ENCODE peak calls at places on chromosomes 3 and 15, in five cellular contexts. L, X, G, T and M are unnamed samples.

GRCh38 chr15:83380682-83381081 is 66.5 kb upstream of the SH3GL3 start:
- DNase-seq in T (peak), L (peak), G (no peak), X (peak), M (peak)

GRCh38 chr3:69084326-69084667 is 440 bp upstream of the ARL6IP5 start:
- DNase-seq in X (no peak), G (no peak), L (peak), T (no peak), M (no peak)

GRCh38 chr3:134363381-134363755 is 10.9 kb downstream of the AMOTL2 start:
- DNase-seq in L (no peak), T (no peak), G (no peak), X (no peak), M (no peak)

GRCh38 chr15:66721501-66721937 is 19.5 kb downstream of the SMAD6 start:
- DNase-seq in L (no peak), G (no peak), X (no peak), T (no peak), M (no peak)

GRCh38 chr3:25885544-25885943 is 95.7 kb downstream of the OXSM start:
- DNase-seq in X (no peak), T (no peak), L (no peak), G (no peak), M (no peak)

GRCh38 chr15:57220220-57220619 is 156.1 kb upstream of the CGNL1 start:
- DNase-seq in G (no peak), T (no peak), X (no peak), L (peak), M (no peak)

GRCh38 chr3:53486961-53487654 is 7.3 kb upstream of the CACNA1D start:
- DNase-seq in T (no peak), X (no peak), G (no peak), L (no peak), M (no peak)

GRCh38 chr3:119359476-119359998 is 65.4 kb downstream of the ARHGAP31 start:
- DNase-seq in T (no peak), L (no peak), X (no peak), G (no peak), M (no peak)

GRCh38 chr3:193732827-193733226 is 139.8 kb downstream of the OPA1 start:
- DNase-seq in G (no peak), X (no peak), T (no peak), L (no peak), M (no peak)

GRCh38 chr3:171198781-171199472 is 172.4 kb upstream of the SLC2A2 start:
- DNase-seq in L (no peak), G (no peak), T (no peak), X (no peak), M (no peak)

GRCh38 chr3:119557874-119558264 is 1.5 kb downstream of the CD80 start:
- DNase-seq in X (no peak), T (no peak), G (no peak), L (no peak), M (no peak)

GRCh38 chr3:29283297-29283681 is 2.4 kb downstream of the RBMS3 start:
- DNase-seq in G (no peak), T (no peak), L (no peak), X (no peak), M (no peak)

GRCh38 chr3:4841783-4842440 is 137.3 kb upstream of the BHLHE40 start:
- DNase-seq in G (no peak), X (no peak), T (no peak), L (no peak), M (no peak)

GRCh38 chr3:125062904-125063618 is 7.3 kb upstream of the HEG1 start:
- DNase-seq in G (no peak), T (no peak), L (peak), X (no peak), M (peak)

GRCh38 chr3:57500506-57500905 is 43.6 kb downstream of the DNAH12 start:
- DNase-seq in X (no peak), T (no peak), L (no peak), G (no peak), M (peak)

GRCh38 chr15:23420806-23421575 is 26.1 kb downstream of the GOLGA6L2 start:
- DNase-seq in X (no peak), L (no peak), G (no peak), T (no peak), M (no peak)

GRCh38 chr3:181712505-181713299 is 977 bp downstream of the SOX2 start:
- DNase-seq in T (peak), L (peak), G (no peak), X (peak), M (peak)

GRCh38 chr3:50617911-50618481 is 1.0 kb downstream of the MAPKAPK3 start:
- DNase-seq in X (no peak), G (peak), L (no peak), T (no peak), M (no peak)

GRCh38 chr3:29282431-29283296 is 1.8 kb downstream of the RBMS3 start:
- DNase-seq in X (no peak), T (peak), G (no peak), L (peak), M (no peak)

GRCh38 chr3:136211547-136211946 is 15.4 kb upstream of the MSL2 start:
- DNase-seq in L (no peak), G (no peak), X (no peak), T (no peak), M (no peak)

GRCh38 chr3:24004171-24004938 is 59.3 kb downstream of the NR1D2 start:
- DNase-seq in L (no peak), X (no peak), T (no peak), G (no peak), M (no peak)

GRCh38 chr3:95670765-95671164 is 1143.6 kb upstream of the EPHA6 start:
- DNase-seq in L (no peak), G (no peak), T (no peak), X (no peak), M (no peak)

GRCh38 chr15:85750319-85750806 is 44.4 kb downstream of the KLHL25 start:
- DNase-seq in T (peak), X (no peak), G (peak), L (peak), M (no peak)

GRCh38 chr3:54122046-54122801 is at the start of gene CACNA2D3:
- DNase-seq in X (peak), G (peak), L (no peak), T (peak), M (no peak)

GRCh38 chr3:61574854-61575253 is 13.5 kb downstream of the PTPRG start:
- DNase-seq in G (no peak), X (no peak), L (peak), T (no peak), M (no peak)

GRCh38 chr15:72369964-72370363 is 5.8 kb downstream of the HEXA start:
- DNase-seq in G (no peak), X (no peak), T (no peak), L (no peak), M (no peak)

GRCh38 chr3:156670077-156670476 is 4.3 kb upstream of the TIPARP start:
- DNase-seq in G (no peak), X (no peak), T (no peak), L (no peak), M (no peak)

GRCh38 chr3:181530584-181530983 is 181.1 kb upstream of the SOX2 start:
- DNase-seq in L (no peak), X (no peak), G (no peak), T (no peak), M (no peak)

GRCh38 chr3:94004301-94004910 is 24.0 kb downstream of the STX19 start:
- DNase-seq in L (peak), X (no peak), G (no peak), T (peak), M (peak)

GRCh38 chr3:51982352-51982837 is 940 bp upstream of the ACY1 start:
- DNase-seq in X (peak), L (no peak), T (peak), G (no peak), M (peak)

GRCh38 chr3:45225465-45226205 is 452 bp downstream of the TMEM158 start:
- DNase-seq in L (no peak), T (peak), X (peak), G (no peak), M (no peak)

GRCh38 chr3:189146842-189147241 is 24.9 kb upstream of the TPRG1 start:
- DNase-seq in L (no peak), T (no peak), X (no peak), G (no peak), M (no peak)

GRCh38 chr3:141148169-141148568 is 83.5 kb upstream of the PXYLP1 start:
- DNase-seq in X (no peak), T (no peak), L (no peak), G (no peak), M (no peak)

GRCh38 chr3:146160233-146160963 is 586 bp downstream of the PLOD2 start:
- DNase-seq in X (peak), T (peak), L (peak), G (no peak), M (peak)

GRCh38 chr15:39795486-39795885 is 12.8 kb upstream of the FSIP1 start:
- DNase-seq in X (no peak), T (no peak), G (no peak), L (no peak), M (no peak)

GRCh38 chr3:20747736-20748135 is 561.7 kb upstream of the SGO1 start:
- DNase-seq in L (peak), X (no peak), T (no peak), G (no peak), M (no peak)

GRCh38 chr3:138381950-138382715 is 33.8 kb downstream of the MRAS start:
- DNase-seq in G (peak), X (no peak), L (peak), T (peak), M (peak)

GRCh38 chr15:80887148-80887547 is 102.5 kb downstream of the MESD start:
- DNase-seq in T (peak), G (no peak), L (peak), X (no peak), M (no peak)

GRCh38 chr3:191568206-191568605 is 107.2 kb downstream of the PYDC2 start:
- DNase-seq in G (no peak), L (no peak), T (no peak), X (no peak), M (no peak)

GRCh38 chr3:126348308-126348920 is 8.8 kb downstream of the KLF15 start:
- DNase-seq in T (peak), X (no peak), G (peak), L (no peak), M (no peak)
- TF ChIP-seq CTCF in T (peak), X (peak), G (no peak), L (peak), M (no peak)

GRCh38 chr3:15271785-15272381 is 60.5 kb downstream of the SH3BP5 start:
- DNase-seq in X (no peak), G (no peak), T (no peak), L (no peak), M (no peak)

GRCh38 chr3:15276028-15276717 is 56.2 kb downstream of the SH3BP5 start:
- DNase-seq in X (no peak), G (no peak), L (no peak), T (no peak), M (no peak)

GRCh38 chr3:15271030-15271429 is 61.4 kb downstream of the SH3BP5 start:
- DNase-seq in G (no peak), T (no peak), X (no peak), L (no peak), M (no peak)

GRCh38 chr3:15272431-15273196 is 59.8 kb downstream of the SH3BP5 start:
- DNase-seq in L (no peak), X (no peak), T (no peak), G (no peak), M (no peak)

GRCh38 chr3:15273214-15273613 is 59.2 kb downstream of the SH3BP5 start:
- DNase-seq in L (no peak), X (no peak), T (no peak), G (no peak), M (no peak)
- TF ChIP-seq CTCF in L (no peak), X (no peak), T (no peak), G (no peak), M (no peak)

GRCh38 chr3:99413504-99413903 is 224.9 kb upstream of the COL8A1 start:
- DNase-seq in X (no peak), L (peak), G (no peak), T (no peak), M (no peak)
- TF ChIP-seq CTCF in X (no peak), L (no peak), G (no peak), T (no peak), M (no peak)

DNA sequence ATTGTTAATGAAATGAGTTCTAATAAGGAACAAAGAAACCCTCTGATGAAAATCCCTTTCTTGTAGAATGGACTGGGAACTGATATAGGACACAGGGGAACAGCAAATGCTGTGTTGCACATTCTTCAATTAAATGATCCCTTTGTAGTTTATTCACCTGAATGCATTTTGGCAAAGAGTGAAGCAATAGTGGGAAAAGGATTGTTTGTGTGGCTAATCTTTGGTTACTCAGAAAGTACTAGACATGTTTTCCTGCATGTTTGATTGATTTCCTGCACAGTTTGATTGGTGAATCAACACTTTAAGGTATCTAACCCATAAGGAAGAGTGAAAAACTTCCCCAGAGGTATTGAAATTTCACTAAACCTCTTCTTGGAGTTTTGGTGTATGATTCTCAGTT is 349.5 kb downstream of the TIGIT start:
- DNase-seq in L (no peak), T (peak), X (no peak), G (no peak), M (no peak)
- TF ChIP-seq CTCF in L (no peak), T (no peak), X (no peak), G (no peak), M (no peak)

GRCh38 chr15:42723068-42723467 is 13.9 kb downstream of the CDAN1 start:
- DNase-seq in T (peak), X (no peak), G (no peak), L (no peak), M (no peak)
- TF ChIP-seq CTCF in T (peak), X (peak), G (no peak), L (peak), M (peak)

GRCh38 chr3:115227046-115227445 is 80.0 kb upstream of the ZBTB20 start:
- DNase-seq in X (no peak), G (no peak), T (no peak), L (peak), M (no peak)

GRCh38 chr3:115233021-115233420 is 85.9 kb upstream of the ZBTB20 start:
- DNase-seq in T (no peak), L (no peak), G (no peak), X (no peak), M (no peak)

GRCh38 chr3:115228266-115228665 is 81.2 kb upstream of the ZBTB20 start:
- DNase-seq in G (no peak), L (no peak), T (no peak), X (no peak), M (no peak)

GRCh38 chr3:115232167-115232566 is 85.1 kb upstream of the ZBTB20 start:
- DNase-seq in X (no peak), G (no peak), L (no peak), T (no peak), M (no peak)

GRCh38 chr3:115227461-115227860 is 80.4 kb upstream of the ZBTB20 start:
- DNase-seq in L (peak), X (no peak), T (no peak), G (no peak), M (no peak)
- TF ChIP-seq CTCF in L (no peak), X (no peak), T (no peak), G (no peak), M (no peak)